ENCODE peak calls at places on chromosomes 5 and 9, in seven cellular contexts. One of them, this sample, is unnamed.

GRCh38 chr9:92642041-92642451 is 27.9 kb downstream of the IPPK start:
- DNase-seq in lung microvascular endothelial cell: no peak
- DNase-seq in choroid plexus epithelial cell: no peak
- DNase-seq in fibroblast of lung: no peak
- DNase-seq in nephron progenitor cell: no peak
- DNase-seq in GM20000: no peak
- DNase-seq in activated CD4-positive, alpha-beta memory T cell treated with anti-CD3 and anti-CD28 coated beads, Interleukin-2, amount 10 ng/mL, durations not matched to agents 7 days and 5 days: no peak
- DNase-seq in this sample: no peak

GRCh38 chr5:74798977-74799911 is 32.2 kb downstream of the NSA2 start:
- DNase-seq in lung microvascular endothelial cell: no peak
- DNase-seq in choroid plexus epithelial cell: peak; percentile 5
- DNase-seq in fibroblast of lung: peak; percentile 46
- DNase-seq in nephron progenitor cell: no peak
- DNase-seq in GM20000: no peak
- DNase-seq in activated CD4-positive, alpha-beta memory T cell treated with anti-CD3 and anti-CD28 coated beads, Interleukin-2, amount 10 ng/mL, durations not matched to agents 7 days and 5 days: no peak
- DNase-seq in this sample: no peak

GRCh38 chr5:132418876-132419275 is 49.4 kb downstream of the SLC22A5 start:
- DNase-seq in lung microvascular endothelial cell: no peak
- DNase-seq in choroid plexus epithelial cell: no peak
- DNase-seq in fibroblast of lung: no peak
- DNase-seq in nephron progenitor cell: no peak
- DNase-seq in GM20000: no peak
- DNase-seq in activated CD4-positive, alpha-beta memory T cell treated with anti-CD3 and anti-CD28 coated beads, Interleukin-2, amount 10 ng/mL, durations not matched to agents 7 days and 5 days: no peak
- DNase-seq in this sample: peak; percentile 38

GRCh38 chr5:108481355-108481931 is 99.5 kb upstream of the FBXL17 start:
- DNase-seq in lung microvascular endothelial cell: peak; percentile 12
- DNase-seq in choroid plexus epithelial cell: peak; percentile 59
- DNase-seq in fibroblast of lung: peak; percentile 19
- DNase-seq in nephron progenitor cell: no peak
- DNase-seq in GM20000: peak; percentile 23
- DNase-seq in activated CD4-positive, alpha-beta memory T cell treated with anti-CD3 and anti-CD28 coated beads, Interleukin-2, amount 10 ng/mL, durations not matched to agents 7 days and 5 days: no peak
- DNase-seq in this sample: peak; percentile 46

GRCh38 chr5:38846379-38846967 is 661 bp downstream of the OSMR start:
- DNase-seq in lung microvascular endothelial cell: no peak
- DNase-seq in choroid plexus epithelial cell: peak; percentile 31
- DNase-seq in fibroblast of lung: no peak
- DNase-seq in nephron progenitor cell: peak; percentile 8
- DNase-seq in GM20000: no peak
- DNase-seq in activated CD4-positive, alpha-beta memory T cell treated with anti-CD3 and anti-CD28 coated beads, Interleukin-2, amount 10 ng/mL, durations not matched to agents 7 days and 5 days: no peak
- DNase-seq in this sample: no peak

GRCh38 chr5:63923914-63924313 is 38.3 kb downstream of the HTR1A start:
- DNase-seq in lung microvascular endothelial cell: no peak
- DNase-seq in choroid plexus epithelial cell: no peak
- DNase-seq in fibroblast of lung: no peak
- DNase-seq in nephron progenitor cell: no peak
- DNase-seq in GM20000: no peak
- DNase-seq in activated CD4-positive, alpha-beta memory T cell treated with anti-CD3 and anti-CD28 coated beads, Interleukin-2, amount 10 ng/mL, durations not matched to agents 7 days and 5 days: no peak
- DNase-seq in this sample: no peak

GRCh38 chr9:22039258-22039657 is 30.2 kb upstream of the CDKN2B start:
- DNase-seq in lung microvascular endothelial cell: no peak
- DNase-seq in choroid plexus epithelial cell: peak; percentile 47
- DNase-seq in fibroblast of lung: no peak
- DNase-seq in nephron progenitor cell: no peak
- DNase-seq in GM20000: no peak
- DNase-seq in activated CD4-positive, alpha-beta memory T cell treated with anti-CD3 and anti-CD28 coated beads, Interleukin-2, amount 10 ng/mL, durations not matched to agents 7 days and 5 days: no peak
- DNase-seq in this sample: peak; percentile 59

GRCh38 chr5:171055881-171056454 is 194.2 kb downstream of the RANBP17 start:
- DNase-seq in lung microvascular endothelial cell: no peak
- DNase-seq in choroid plexus epithelial cell: no peak
- DNase-seq in fibroblast of lung: peak; percentile 1
- DNase-seq in nephron progenitor cell: no peak
- DNase-seq in GM20000: no peak
- DNase-seq in activated CD4-positive, alpha-beta memory T cell treated with anti-CD3 and anti-CD28 coated beads, Interleukin-2, amount 10 ng/mL, durations not matched to agents 7 days and 5 days: no peak
- DNase-seq in this sample: no peak

This sample was measured in cardiac fibroblast.